ENCODE peak calls at places on chromosomes 5 and 9, in seven cellular contexts. One of them, this sample, is unnamed.
A peak's percentile ranks its signal among the peaks of the same experiment; 100 is the strongest.

GRCh38 chr9:4334439-4334838 is 34.6 kb upstream of the GLIS3 start:
- DNase-seq in SIG-M5: no peak
- DNase-seq in mesothelial cell of epicardium: no peak
- DNase-seq in IMR-90: peak; percentile 8
- DNase-seq in stimulated activated naive B cell treated with anti-CD40 and anti-IgM and Interleukin-4, amounts not matched to agents 10 μg/mL and 1 μg/mL and 100 μg/mL, for 72 hours: no peak
- DNase-seq in stimulated activated CD8-positive, alpha-beta memory T cell treated with anti-CD3 and anti-CD28 coated beads, Interleukin-4, amount 100 ng/mL, for 4 hours: no peak
- DNase-seq in islet precursor cell: peak; percentile 85
- DNase-seq in this sample: peak; percentile 25

GRCh38 chr9:98846879-98847278 is 39.4 kb downstream of the GALNT12 start:
- DNase-seq in SIG-M5: no peak
- DNase-seq in mesothelial cell of epicardium: no peak
- DNase-seq in IMR-90: peak; percentile 50
- DNase-seq in stimulated activated naive B cell treated with anti-CD40 and anti-IgM and Interleukin-4, amounts not matched to agents 10 μg/mL and 1 μg/mL and 100 μg/mL, for 72 hours: no peak
- DNase-seq in stimulated activated CD8-positive, alpha-beta memory T cell treated with anti-CD3 and anti-CD28 coated beads, Interleukin-4, amount 100 ng/mL, for 4 hours: no peak
- DNase-seq in islet precursor cell: no peak
- DNase-seq in this sample: no peak

GRCh38 chr9:113963017-113963620 is 87.0 kb downstream of the ZNF618 start:
- DNase-seq in SIG-M5: no peak
- DNase-seq in mesothelial cell of epicardium: no peak
- DNase-seq in IMR-90: peak; percentile 49
- DNase-seq in stimulated activated naive B cell treated with anti-CD40 and anti-IgM and Interleukin-4, amounts not matched to agents 10 μg/mL and 1 μg/mL and 100 μg/mL, for 72 hours: peak; percentile 4
- DNase-seq in stimulated activated CD8-positive, alpha-beta memory T cell treated with anti-CD3 and anti-CD28 coated beads, Interleukin-4, amount 100 ng/mL, for 4 hours: no peak
- DNase-seq in islet precursor cell: peak; percentile 66
- DNase-seq in this sample: peak; percentile 81

GRCh38 chr9:468766-469496 is 254.3 kb downstream of the DOCK8 start:
- DNase-seq in SIG-M5: no peak
- DNase-seq in mesothelial cell of epicardium: no peak
- DNase-seq in IMR-90: no peak
- DNase-seq in stimulated activated naive B cell treated with anti-CD40 and anti-IgM and Interleukin-4, amounts not matched to agents 10 μg/mL and 1 μg/mL and 100 μg/mL, for 72 hours: no peak
- DNase-seq in stimulated activated CD8-positive, alpha-beta memory T cell treated with anti-CD3 and anti-CD28 coated beads, Interleukin-4, amount 100 ng/mL, for 4 hours: no peak
- DNase-seq in islet precursor cell: no peak
- DNase-seq in this sample: no peak

GRCh38 chr9:91758491-91758981 is 191.5 kb downstream of the ROR2 start:
- DNase-seq in SIG-M5: no peak
- DNase-seq in mesothelial cell of epicardium: peak; percentile 69
- DNase-seq in IMR-90: peak; percentile 58
- DNase-seq in stimulated activated naive B cell treated with anti-CD40 and anti-IgM and Interleukin-4, amounts not matched to agents 10 μg/mL and 1 μg/mL and 100 μg/mL, for 72 hours: peak; percentile 10
- DNase-seq in stimulated activated CD8-positive, alpha-beta memory T cell treated with anti-CD3 and anti-CD28 coated beads, Interleukin-4, amount 100 ng/mL, for 4 hours: no peak
- DNase-seq in islet precursor cell: peak; percentile 81
- DNase-seq in this sample: peak; percentile 71

GRCh38 chr5:1278656-1279442 is 16.0 kb downstream of the TERT start:
- DNase-seq in SIG-M5: no peak
- DNase-seq in mesothelial cell of epicardium: no peak
- DNase-seq in IMR-90: no peak
- DNase-seq in stimulated activated naive B cell treated with anti-CD40 and anti-IgM and Interleukin-4, amounts not matched to agents 10 μg/mL and 1 μg/mL and 100 μg/mL, for 72 hours: no peak
- DNase-seq in stimulated activated CD8-positive, alpha-beta memory T cell treated with anti-CD3 and anti-CD28 coated beads, Interleukin-4, amount 100 ng/mL, for 4 hours: no peak
- DNase-seq in islet precursor cell: no peak
- DNase-seq in this sample: no peak

GRCh38 chr5:168585119-168585912 is 6.1 kb upstream of the PANK3 start:
- DNase-seq in SIG-M5: no peak
- DNase-seq in mesothelial cell of epicardium: no peak
- DNase-seq in IMR-90: no peak
- DNase-seq in stimulated activated naive B cell treated with anti-CD40 and anti-IgM and Interleukin-4, amounts not matched to agents 10 μg/mL and 1 μg/mL and 100 μg/mL, for 72 hours: no peak
- DNase-seq in stimulated activated CD8-positive, alpha-beta memory T cell treated with anti-CD3 and anti-CD28 coated beads, Interleukin-4, amount 100 ng/mL, for 4 hours: no peak
- DNase-seq in islet precursor cell: no peak
- DNase-seq in this sample: no peak

GRCh38 chr5:133785182-133785581 is 172.8 kb upstream of the FSTL4 start:
- DNase-seq in SIG-M5: no peak
- DNase-seq in mesothelial cell of epicardium: no peak
- DNase-seq in IMR-90: no peak
- DNase-seq in stimulated activated naive B cell treated with anti-CD40 and anti-IgM and Interleukin-4, amounts not matched to agents 10 μg/mL and 1 μg/mL and 100 μg/mL, for 72 hours: no peak
- DNase-seq in stimulated activated CD8-positive, alpha-beta memory T cell treated with anti-CD3 and anti-CD28 coated beads, Interleukin-4, amount 100 ng/mL, for 4 hours: no peak
- DNase-seq in islet precursor cell: peak; percentile 43
- DNase-seq in this sample: no peak

GRCh38 chr9:105173306-105173705 is 71.1 kb upstream of the SLC44A1 start:
- DNase-seq in SIG-M5: no peak
- DNase-seq in mesothelial cell of epicardium: no peak
- DNase-seq in IMR-90: no peak
- DNase-seq in stimulated activated naive B cell treated with anti-CD40 and anti-IgM and Interleukin-4, amounts not matched to agents 10 μg/mL and 1 μg/mL and 100 μg/mL, for 72 hours: no peak
- DNase-seq in stimulated activated CD8-positive, alpha-beta memory T cell treated with anti-CD3 and anti-CD28 coated beads, Interleukin-4, amount 100 ng/mL, for 4 hours: no peak
- DNase-seq in islet precursor cell: no peak
- DNase-seq in this sample: no peak